ENCODE peak calls at places on chromosomes 13 and 19, in five cellular contexts. One of them, this sample, is unnamed. For H3K4me1, the result is how much of the 10 kb centered on the place peaks cover.

GRCh38 chr19:36488816-36489138 is 584 bp downstream of the ZNF566 start:
- DNase-seq in cardiac muscle cell: peak
- DNase-seq in lower lobe of right lung: no peak
- DNase-seq in pancreas: no peak
- DNase-seq in breast epithelium: no peak
- DNase-seq in this sample: no peak

GRCh38 chr19:44876930-44877530 is 14.0 kb upstream of the TOMM40 start:
- DNase-seq in cardiac muscle cell: no peak
- DNase-seq in lower lobe of right lung: no peak
- DNase-seq in pancreas: no peak
- DNase-seq in breast epithelium: no peak
- DNase-seq in this sample: no peak

GRCh38 chr19:23436318-23436717 is 41.0 kb upstream of the ZNF91 start:
- DNase-seq in cardiac muscle cell: no peak
- DNase-seq in lower lobe of right lung: no peak
- DNase-seq in pancreas: no peak
- DNase-seq in breast epithelium: no peak
- DNase-seq in this sample: no peak

GRCh38 chr13:43054803-43055802 is 31.7 kb downstream of the DNAJC15 start:
- DNase-seq in cardiac muscle cell: peak
- DNase-seq in lower lobe of right lung: no peak
- DNase-seq in pancreas: no peak
- DNase-seq in breast epithelium: no peak
- DNase-seq in this sample: peak

GRCh38 chr19:41811981-41812380 is 15.6 kb downstream of the CEACAM3 start:
- DNase-seq in cardiac muscle cell: no peak
- DNase-seq in lower lobe of right lung: no peak
- DNase-seq in pancreas: no peak
- DNase-seq in breast epithelium: no peak
- DNase-seq in this sample: no peak

GRCh38 chr13:59946924-59947323 is 216.8 kb downstream of the DIAPH3 start:
- DNase-seq in cardiac muscle cell: peak
- DNase-seq in lower lobe of right lung: no peak
- DNase-seq in pancreas: no peak
- DNase-seq in breast epithelium: no peak
- DNase-seq in this sample: no peak

GRCh38 chr13:78981913-78982312 is 323.0 kb upstream of the OBI1 start:
- DNase-seq in cardiac muscle cell: no peak
- DNase-seq in lower lobe of right lung: no peak
- DNase-seq in pancreas: no peak
- DNase-seq in breast epithelium: no peak
- DNase-seq in this sample: no peak

GRCh38 chr19:16888629-16889371 is at the start of gene F2RL3:
- DNase-seq in cardiac muscle cell: peak
- DNase-seq in lower lobe of right lung: peak
- DNase-seq in pancreas: no peak
- DNase-seq in breast epithelium: no peak
- DNase-seq in this sample: no peak

GRCh38 chr13:81487151-81487550 is 1146.2 kb upstream of the SPRY2 start:
- DNase-seq in cardiac muscle cell: peak
- DNase-seq in lower lobe of right lung: no peak
- DNase-seq in pancreas: no peak
- DNase-seq in breast epithelium: no peak
- DNase-seq in this sample: no peak

GRCh38 chr13:73902847-73903246 is 231.4 kb downstream of the KLF12 start:
- DNase-seq in cardiac muscle cell: no peak
- DNase-seq in lower lobe of right lung: no peak
- DNase-seq in pancreas: no peak
- DNase-seq in breast epithelium: no peak
- DNase-seq in this sample: no peak
- H3K4me1 ChIP-seq in cardiac muscle cell: under half
- H3K4me1 ChIP-seq in lower lobe of right lung: under half
- H3K4me1 ChIP-seq in pancreas: under half
- H3K4me1 ChIP-seq in breast epithelium: under half
- H3K4me1 ChIP-seq in this sample: under half

DNA sequence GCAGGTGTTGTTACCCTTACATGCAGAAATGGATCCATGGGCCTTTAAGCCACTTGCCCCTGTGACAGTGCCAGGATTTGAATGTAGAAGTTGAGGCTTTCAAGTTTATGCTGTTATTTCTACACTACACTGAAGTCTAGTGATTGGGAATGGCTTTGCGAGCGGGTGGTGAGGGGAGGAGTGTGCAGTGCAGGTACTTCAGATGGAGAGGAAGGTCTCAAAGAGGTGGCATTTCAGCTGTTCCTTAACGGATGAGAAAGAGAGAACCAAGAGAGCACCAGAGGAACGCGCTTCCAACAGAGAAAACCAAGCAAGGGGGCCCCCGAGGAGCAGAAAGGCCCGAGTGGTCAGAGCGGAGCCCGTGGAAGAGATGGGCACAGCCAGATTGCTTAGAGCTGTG is 13.3 kb downstream of the ACTN4 start:
- DNase-seq in cardiac muscle cell: no peak
- DNase-seq in lower lobe of right lung: no peak
- DNase-seq in pancreas: no peak
- DNase-seq in breast epithelium: no peak
- DNase-seq in this sample: no peak
- H3K27ac ChIP-seq in cardiac muscle cell: peak
- H3K27ac ChIP-seq in lower lobe of right lung: peak
- H3K27ac ChIP-seq in pancreas: peak
- H3K27ac ChIP-seq in breast epithelium: peak
- H3K27ac ChIP-seq in this sample: no peak

DNA sequence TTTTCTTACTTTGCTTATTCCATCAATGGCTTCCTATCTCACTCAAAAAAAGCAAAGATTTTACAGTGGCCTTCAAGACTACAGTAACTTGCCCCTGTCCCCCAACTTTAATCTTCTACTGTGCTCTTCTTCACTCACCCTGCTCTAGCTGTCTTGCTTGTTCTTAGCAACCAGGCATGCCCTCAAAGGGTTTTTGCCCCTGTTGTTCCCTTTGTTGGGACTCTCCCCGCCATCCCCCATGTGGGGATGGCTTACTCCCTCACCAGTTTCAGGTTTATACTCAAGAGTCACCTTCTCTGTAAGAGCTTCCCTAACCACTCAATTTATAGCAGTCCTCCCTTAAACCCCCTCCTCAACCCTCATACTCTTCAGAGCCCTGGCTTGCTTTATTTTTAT is 5.4 kb downstream of the MTMR6 start:
- DNase-seq in cardiac muscle cell: no peak
- DNase-seq in lower lobe of right lung: no peak
- DNase-seq in pancreas: no peak
- DNase-seq in breast epithelium: no peak
- DNase-seq in this sample: no peak
- H3K4me1 ChIP-seq in cardiac muscle cell: under half
- H3K4me1 ChIP-seq in lower lobe of right lung: under half
- H3K4me1 ChIP-seq in pancreas: under half
- H3K4me1 ChIP-seq in breast epithelium: under half
- H3K4me1 ChIP-seq in this sample: under half

GRCh38 chr19:2477732-2478191 is 1.8 kb downstream of the GADD45B start:
- DNase-seq in cardiac muscle cell: peak
- DNase-seq in lower lobe of right lung: peak
- DNase-seq in pancreas: peak
- DNase-seq in breast epithelium: no peak
- DNase-seq in this sample: no peak
- H3K27ac ChIP-seq in cardiac muscle cell: peak
- H3K27ac ChIP-seq in lower lobe of right lung: peak
- H3K27ac ChIP-seq in pancreas: peak
- H3K27ac ChIP-seq in breast epithelium: peak
- H3K27ac ChIP-seq in this sample: peak